ENCODE peak calls at places on chromosomes 7 and 10, in five cellular contexts. One of them, this sample, is unnamed.

GRCh38 chr10:34854147-34854601 is 39.1 kb upstream of the PARD3 start:
- DNase-seq in ovary: peak; percentile 71
- DNase-seq in transverse colon: no peak
- DNase-seq in upper lobe of left lung: no peak
- DNase-seq in A549: peak; percentile 18
- DNase-seq in this sample: no peak

GRCh38 chr7:68828575-68828974 is 769.7 kb upstream of the AUTS2 start:
- DNase-seq in ovary: no peak
- DNase-seq in transverse colon: no peak
- DNase-seq in A549: no peak
- DNase-seq in upper lobe of left lung: no peak
- DNase-seq in this sample: no peak

GRCh38 chr10:49325916-49326783 is 27.2 kb downstream of the C10orf71 start:
- DNase-seq in upper lobe of left lung: peak; percentile 19
- DNase-seq in A549: no peak
- DNase-seq in transverse colon: no peak
- DNase-seq in ovary: peak; percentile 7
- DNase-seq in this sample: peak; percentile 35

GRCh38 chr7:5005066-5005465 is 40.6 kb upstream of the RBAK start:
- DNase-seq in transverse colon: no peak
- DNase-seq in A549: no peak
- DNase-seq in ovary: no peak
- DNase-seq in upper lobe of left lung: no peak
- DNase-seq in this sample: no peak

GRCh38 chr10:70346155-70346554 is 36.3 kb downstream of the LRRC20 start:
- DNase-seq in A549: no peak
- DNase-seq in ovary: no peak
- DNase-seq in upper lobe of left lung: no peak
- DNase-seq in transverse colon: no peak
- DNase-seq in this sample: no peak

GRCh38 chr10:31762306-31762705 is 166.3 kb downstream of the ARHGAP12 start:
- DNase-seq in ovary: no peak
- DNase-seq in A549: no peak
- DNase-seq in upper lobe of left lung: no peak
- DNase-seq in transverse colon: no peak
- DNase-seq in this sample: no peak

GRCh38 chr7:620052-620451 is 100.4 kb upstream of the PDGFA start:
- DNase-seq in A549: no peak
- DNase-seq in transverse colon: peak; percentile 61
- DNase-seq in upper lobe of left lung: no peak
- DNase-seq in ovary: no peak
- DNase-seq in this sample: no peak

GRCh38 chr10:108598831-108599230 is 1324.5 kb downstream of the XPNPEP1 start:
- DNase-seq in ovary: no peak
- DNase-seq in A549: no peak
- DNase-seq in transverse colon: no peak
- DNase-seq in upper lobe of left lung: no peak
- DNase-seq in this sample: no peak

GRCh38 chr10:12194752-12195271 is 879 bp downstream of the NUDT5 start:
- DNase-seq in transverse colon: peak; percentile 49
- DNase-seq in upper lobe of left lung: peak; percentile 78
- DNase-seq in A549: no peak
- DNase-seq in ovary: peak; percentile 49
- DNase-seq in this sample: no peak

GRCh38 chr10:78124167-78124566 is 90.5 kb downstream of the RPS24 start:
- DNase-seq in ovary: no peak
- DNase-seq in upper lobe of left lung: no peak
- DNase-seq in transverse colon: no peak
- DNase-seq in A549: no peak
- DNase-seq in this sample: no peak

GRCh38 chr10:13751191-13751764 is 164.5 kb downstream of the PRPF18 start:
- DNase-seq in ovary: no peak
- DNase-seq in transverse colon: no peak
- DNase-seq in upper lobe of left lung: no peak
- DNase-seq in A549: no peak
- DNase-seq in this sample: no peak

GRCh38 chr10:792792-793100 is 103.3 kb upstream of the DIP2C start:
- DNase-seq in transverse colon: no peak
- DNase-seq in upper lobe of left lung: peak; percentile 3
- DNase-seq in A549: no peak
- DNase-seq in ovary: no peak
- DNase-seq in this sample: no peak

GRCh38 chr7:130263130-130263529 is 3.5 kb upstream of the CPA2 start:
- DNase-seq in transverse colon: no peak
- DNase-seq in ovary: no peak
- DNase-seq in A549: no peak
- DNase-seq in upper lobe of left lung: no peak
- DNase-seq in this sample: no peak
- TF ChIP-seq EP300 in transverse colon: no peak
- TF ChIP-seq EP300 in ovary: no peak
- TF ChIP-seq EP300 in A549: no peak
- TF ChIP-seq EP300 in upper lobe of left lung: no peak
- TF ChIP-seq EP300 in this sample: no peak

GRCh38 chr7:39153113-39153512 is 175.4 kb downstream of the POU6F2 start:
- DNase-seq in A549: no peak
- DNase-seq in upper lobe of left lung: no peak
- DNase-seq in ovary: no peak
- DNase-seq in transverse colon: no peak
- DNase-seq in this sample: no peak
- TF ChIP-seq EP300 in A549: no peak
- TF ChIP-seq EP300 in upper lobe of left lung: no peak
- TF ChIP-seq EP300 in ovary: no peak
- TF ChIP-seq EP300 in transverse colon: no peak
- TF ChIP-seq EP300 in this sample: no peak

GRCh38 chr10:89086801-89087513 is 96.4 kb downstream of the FAS start:
- DNase-seq in ovary: peak; percentile 36
- DNase-seq in transverse colon: peak; percentile 35
- DNase-seq in A549: no peak
- DNase-seq in upper lobe of left lung: peak; percentile 68
- DNase-seq in this sample: peak; percentile 17
- TF ChIP-seq EP300 in ovary: no peak
- TF ChIP-seq EP300 in transverse colon: no peak
- TF ChIP-seq EP300 in A549: no peak
- TF ChIP-seq EP300 in upper lobe of left lung: no peak
- TF ChIP-seq EP300 in this sample: no peak

DNA sequence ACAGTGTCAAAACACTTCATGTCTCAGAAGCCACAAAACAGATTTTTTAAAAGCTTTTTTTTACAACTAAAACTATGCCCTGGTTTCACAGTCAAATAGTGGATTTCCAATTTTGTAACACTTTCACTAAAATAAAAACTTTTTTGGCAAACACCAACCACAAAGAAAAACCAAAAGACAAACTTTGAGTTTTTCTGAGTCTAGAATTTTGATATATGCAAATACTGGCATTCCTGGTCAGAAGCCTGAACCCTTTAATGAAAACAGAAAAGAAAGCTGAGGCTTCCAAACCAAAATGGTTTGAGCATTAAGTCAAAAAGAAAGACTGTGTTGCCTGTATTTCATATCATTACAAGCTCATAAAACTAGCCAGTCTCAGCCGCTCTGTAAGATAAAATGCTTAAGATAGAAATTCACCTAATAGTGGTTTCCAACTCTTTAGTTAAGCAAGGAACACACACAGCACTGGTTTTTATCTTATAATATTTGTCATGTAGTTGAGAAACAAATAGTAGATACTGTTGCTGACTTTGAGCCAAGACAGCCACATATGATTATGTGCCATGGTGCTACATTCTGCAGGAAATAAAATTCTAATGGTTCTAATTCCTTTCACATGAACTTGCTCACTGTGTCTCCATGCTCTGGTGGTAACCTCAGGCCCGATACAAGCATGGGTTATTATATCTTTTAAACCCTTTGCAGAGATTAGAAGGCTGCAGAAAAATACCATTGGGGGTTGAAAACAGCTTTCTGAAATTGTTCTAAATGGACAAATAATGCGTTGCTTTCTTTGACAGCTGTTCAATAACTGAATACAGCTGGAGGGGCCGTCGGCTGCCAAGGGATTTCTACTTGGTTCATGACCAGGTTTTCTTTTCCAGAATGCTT is 49.4 kb downstream of the FAM171A1 start:
- DNase-seq in A549: no peak
- DNase-seq in transverse colon: no peak
- DNase-seq in upper lobe of left lung: no peak
- DNase-seq in ovary: no peak
- DNase-seq in this sample: no peak
- TF ChIP-seq EP300 in A549: no peak
- TF ChIP-seq EP300 in transverse colon: no peak
- TF ChIP-seq EP300 in upper lobe of left lung: no peak
- TF ChIP-seq EP300 in ovary: no peak
- TF ChIP-seq EP300 in this sample: no peak

GRCh38 chr10:68099736-68100135 is 9.6 kb upstream of the MYPN start:
- DNase-seq in transverse colon: no peak
- DNase-seq in A549: no peak
- DNase-seq in upper lobe of left lung: no peak
- DNase-seq in ovary: no peak
- DNase-seq in this sample: no peak

GRCh38 chr10:68095176-68095575 is 14.1 kb upstream of the MYPN start:
- DNase-seq in transverse colon: no peak
- DNase-seq in ovary: no peak
- DNase-seq in upper lobe of left lung: no peak
- DNase-seq in A549: no peak
- DNase-seq in this sample: no peak

GRCh38 chr10:68101066-68101465 is 8.2 kb upstream of the MYPN start:
- DNase-seq in A549: no peak
- DNase-seq in upper lobe of left lung: no peak
- DNase-seq in ovary: no peak
- DNase-seq in transverse colon: no peak
- DNase-seq in this sample: no peak

DNA sequence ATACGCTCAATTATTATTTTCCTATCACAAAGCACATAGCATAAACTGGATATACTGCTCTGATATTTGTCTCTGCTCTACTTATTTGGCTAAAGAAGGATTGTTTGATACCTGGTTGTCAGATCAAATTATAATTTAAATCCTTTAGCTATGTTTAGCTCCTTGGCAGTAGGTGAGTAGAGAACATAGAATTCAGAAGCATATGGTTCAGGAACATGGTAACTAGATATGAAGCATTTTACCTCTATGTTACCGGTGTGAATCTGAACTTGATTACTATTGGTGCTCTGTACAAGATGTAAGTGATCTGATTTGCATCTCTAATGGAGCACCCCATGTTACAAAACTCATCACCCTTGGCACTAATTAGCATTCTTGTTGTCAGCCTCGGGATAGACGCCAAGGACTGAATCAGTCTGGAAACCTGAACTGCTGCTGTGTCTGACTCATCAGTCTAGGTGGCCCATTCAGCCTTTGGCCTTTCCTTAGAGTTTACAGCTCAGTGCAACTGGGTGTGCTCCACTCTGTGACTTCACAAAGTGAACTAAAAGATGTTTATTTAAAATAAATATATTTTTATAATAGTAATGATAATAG is 12.3 kb upstream of the MYPN start:
- DNase-seq in upper lobe of left lung: no peak
- DNase-seq in ovary: no peak
- DNase-seq in transverse colon: peak; percentile 72
- DNase-seq in A549: peak; percentile 69
- DNase-seq in this sample: no peak
- TF ChIP-seq EP300 in upper lobe of left lung: no peak
- TF ChIP-seq EP300 in ovary: no peak
- TF ChIP-seq EP300 in transverse colon: no peak
- TF ChIP-seq EP300 in A549: peak; percentile 63
- TF ChIP-seq EP300 in this sample: no peak

GRCh38 chr10:3197354-3198003 is 24.9 kb upstream of the PITRM1 start:
- DNase-seq in A549: peak; percentile 92
- DNase-seq in ovary: peak; percentile 78
- DNase-seq in transverse colon: peak; percentile 85
- DNase-seq in upper lobe of left lung: peak; percentile 76
- DNase-seq in this sample: peak; percentile 85
- TF ChIP-seq EP300 in A549: no peak
- TF ChIP-seq EP300 in ovary: no peak
- TF ChIP-seq EP300 in transverse colon: no peak
- TF ChIP-seq EP300 in upper lobe of left lung: no peak
- TF ChIP-seq EP300 in this sample: no peak